ENCODE peak calls at places on chromosomes 13 and 19, in six cellular contexts. W is heart right ventricle, P is mesendoderm, I is prostate gland, S is Caco-2, V is thoracic aorta. N is an unnamed sample.

GRCh38 chr19:6847828-6848200 is 39.6 kb upstream of the ADGRE1 start:
- DNase-seq in W (no peak), P (no peak), I (no peak), S (no peak), V (no peak), N (no peak)

GRCh38 chr19:38759590-38760003 is 13.7 kb downstream of the LGALS7 start:
- DNase-seq in W (no peak), P (no peak), I (no peak), S (no peak), V (no peak), N (no peak)

GRCh38 chr13:99322297-99323103 is 15.3 kb upstream of the GPR183 start:
- DNase-seq in W (no peak), P (peak; percentile 37), I (no peak), S (no peak), V (no peak), N (no peak)

GRCh38 chr19:5805465-5806132 is 732 bp downstream of the NRTN start:
- DNase-seq in W (peak; percentile 77), P (peak; percentile 87), I (peak; percentile 71), S (peak; percentile 89), V (no peak), N (peak; percentile 98)

GRCh38 chr19:50447053-50447452 is 14.4 kb downstream of the MYBPC2 start:
- DNase-seq in W (no peak), P (no peak), I (no peak), S (no peak), V (no peak), N (no peak)

GRCh38 chr13:90412980-90413379 is 934.5 kb upstream of the MIR17HG start:
- DNase-seq in W (no peak), P (no peak), I (no peak), S (no peak), V (no peak), N (no peak)

GRCh38 chr13:98565726-98566577 is 11.0 kb downstream of the STK24 start:
- DNase-seq in W (peak; percentile 55), P (no peak), I (peak; percentile 49), S (no peak), V (no peak), N (no peak)

GRCh38 chr13:85806553-85807175 is 7.4 kb upstream of the SLITRK6 start:
- DNase-seq in W (no peak), P (peak; percentile 40), I (no peak), S (peak; percentile 59), V (no peak), N (no peak)

GRCh38 chr13:51494151-51494550 is 41.3 kb upstream of the INTS6 start:
- DNase-seq in W (no peak), P (no peak), I (no peak), S (no peak), V (no peak), N (no peak)

DNA sequence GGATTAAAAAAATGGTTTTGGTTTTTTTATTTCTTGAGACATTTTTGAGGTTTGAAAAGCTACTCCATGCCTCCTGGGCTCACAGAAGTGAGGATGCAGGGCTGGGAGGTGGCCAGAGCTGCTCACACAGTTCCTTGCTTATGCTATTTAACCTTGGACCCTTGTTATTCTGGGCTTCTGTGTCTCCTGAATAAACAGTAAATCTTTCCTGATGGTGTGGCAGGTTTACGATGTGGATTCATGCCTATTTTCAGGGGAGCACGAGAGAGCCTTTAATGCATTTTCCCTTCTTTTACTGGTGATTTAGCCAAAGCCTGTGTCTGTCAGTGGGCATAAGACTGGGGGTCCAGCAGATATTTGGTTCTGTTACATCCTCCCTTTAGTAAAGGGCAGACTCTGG is 34.4 kb upstream of the PCDH8 start:
- DNase-seq in W (no peak), P (no peak), I (no peak), S (no peak), V (no peak), N (no peak)
- H3K27me3 ChIP-seq in W (peaks cover 44% of the 10 kb centered on the region), P (no peaks in the 10 kb centered on the region), I (no peaks in the 10 kb centered on the region), S (no peaks in the 10 kb centered on the region), V (no peaks in the 10 kb centered on the region), N (peaks cover 9% of the 10 kb centered on the region)

GRCh38 chr19:11479470-11480080 is 1.3 kb downstream of the ELAVL3 start:
- DNase-seq in W (peak; percentile 38), P (peak; percentile 78), I (no peak), S (peak; percentile 93), V (no peak), N (peak; percentile 100)
- H3K27me3 ChIP-seq in W (peaks cover 53% of the 10 kb centered on the region), P (peaks cover 15% of the 10 kb centered on the region), I (peaks cover 26% of the 10 kb centered on the region), S (no peaks in the 10 kb centered on the region), V (peaks cover 8% of the 10 kb centered on the region), N (peaks cover 37% of the 10 kb centered on the region)

DNA sequence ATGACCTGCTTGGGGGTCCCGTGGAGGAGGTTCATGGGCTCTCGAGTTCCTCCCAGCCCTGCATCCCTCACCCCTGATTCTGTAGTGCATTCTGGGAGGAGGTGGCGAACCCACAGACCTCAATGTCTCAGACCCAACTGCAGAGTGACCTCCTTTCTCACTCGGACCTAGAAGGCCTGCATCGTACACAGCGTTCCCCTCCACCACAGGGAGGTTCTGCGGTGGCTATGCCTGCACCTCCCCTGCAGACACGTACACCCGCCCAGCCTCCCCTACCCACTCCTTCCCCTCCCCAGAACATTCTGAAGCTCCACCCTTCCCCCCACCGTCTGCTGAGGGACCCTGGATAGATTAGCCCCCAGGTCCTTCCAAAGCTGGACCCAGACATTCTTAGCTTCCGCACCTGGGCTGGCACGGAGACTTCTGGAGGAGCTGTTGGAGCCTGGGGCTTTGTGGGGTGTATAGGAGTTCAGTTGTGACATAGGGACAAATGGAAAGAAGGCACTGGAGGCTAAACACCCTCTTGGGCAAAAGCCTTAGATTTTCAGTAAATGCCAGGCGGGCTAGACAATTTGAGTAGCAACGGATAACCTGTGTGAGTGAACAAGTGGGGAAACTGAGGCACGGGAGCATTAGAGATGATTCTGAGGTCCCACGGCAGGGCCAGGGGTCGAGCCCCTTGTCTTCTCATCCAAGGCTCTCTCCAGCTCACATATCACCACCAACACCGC is 455 bp upstream of the FSD1 start:
- DNase-seq in W (no peak), P (no peak), I (no peak), S (no peak), V (no peak), N (peak; percentile 54)
- H3K27me3 ChIP-seq in W (peaks cover 30% of the 10 kb centered on the region), P (no peaks in the 10 kb centered on the region), I (peaks cover 4% of the 10 kb centered on the region), S (no peaks in the 10 kb centered on the region), V (peaks cover 4% of the 10 kb centered on the region), N (no peaks in the 10 kb centered on the region)

GRCh38 chr13:112635323-112635722 is 47.4 kb upstream of the TUBGCP3 start:
- DNase-seq in W (no peak), P (no peak), I (no peak), S (no peak), V (no peak), N (no peak)
- H3K27me3 ChIP-seq in W (peaks cover 50% of the 10 kb centered on the region), P (no peaks in the 10 kb centered on the region), I (no peaks in the 10 kb centered on the region), S (no peaks in the 10 kb centered on the region), V (no peaks in the 10 kb centered on the region), N (no peaks in the 10 kb centered on the region)

N was measured in H7.